ENCODE peak calls at places on chromosome 13, in seven cellular contexts. O is endodermal cell, T is right lobe of liver, W is K562, X is body of pancreas, R is esophagus squamous epithelium, Z is Panc1. N is an unnamed sample.
A peak's percentile ranks its signal among the peaks of the same experiment; 100 is the strongest.

GRCh38 chr13:51276684-51277083 is 54.5 kb downstream of the FAM124A start:
- DNase-seq in O (peak; percentile 17), T (no peak), W (no peak), X (no peak), R (no peak), Z (no peak), N (no peak)

GRCh38 chr13:82436099-82436585 is 1446.1 kb downstream of the SLITRK1 start:
- DNase-seq in O (no peak), T (no peak), W (no peak), X (no peak), R (no peak), Z (no peak), N (no peak)

GRCh38 chr13:47809411-47809810 is 191.7 kb downstream of the SUCLA2 start:
- DNase-seq in O (no peak), T (no peak), W (no peak), X (no peak), R (no peak), Z (no peak), N (no peak)

GRCh38 chr13:64871742-64872141 is 2358.4 kb downstream of the PCDH9 start:
- DNase-seq in O (no peak), T (no peak), W (no peak), X (no peak), R (no peak), Z (no peak), N (no peak)

GRCh38 chr13:71758823-71759222 is 108.2 kb downstream of the DACH1 start:
- DNase-seq in O (no peak), T (no peak), W (no peak), X (no peak), R (no peak), Z (no peak), N (no peak)

GRCh38 chr13:30224732-30225131 is 82.6 kb downstream of the KATNAL1 start:
- DNase-seq in O (no peak), T (no peak), W (no peak), X (no peak), R (no peak), Z (peak; percentile 2), N (no peak)

GRCh38 chr13:67238277-67238859 is 8.2 kb upstream of the PCDH9 start:
- DNase-seq in O (no peak), T (no peak), W (peak; percentile 15), X (no peak), R (no peak), Z (no peak), N (no peak)

GRCh38 chr13:35474551-35474950 is 1.9 kb downstream of the MAB21L1 start:
- DNase-seq in O (no peak), T (no peak), W (no peak), X (no peak), R (no peak), Z (no peak), N (no peak)

GRCh38 chr13:26051231-26052135 is at the start of gene SHISA2:
- DNase-seq in O (peak; percentile 90), T (no peak), W (no peak), X (peak; percentile 41), R (no peak), Z (no peak), N (peak; percentile 35)

GRCh38 chr13:40410315-40410714 is 256.1 kb downstream of the FOXO1 start:
- DNase-seq in O (no peak), T (no peak), W (no peak), X (no peak), R (no peak), Z (no peak), N (no peak)

GRCh38 chr13:95485045-95485517 is 67.4 kb upstream of the CLDN10 start:
- DNase-seq in O (no peak), T (no peak), W (peak; percentile 23), X (no peak), R (no peak), Z (no peak), N (no peak)

GRCh38 chr13:41603917-41604316 is 146.6 kb downstream of the RGCC start:
- DNase-seq in O (no peak), T (no peak), W (peak; percentile 13), X (peak; percentile 31), R (no peak), Z (peak; percentile 17), N (peak; percentile 58)

GRCh38 chr13:22076658-22077057 is 405.8 kb downstream of the FGF9 start:
- DNase-seq in O (no peak), T (no peak), W (no peak), X (no peak), R (no peak), Z (no peak), N (no peak)

GRCh38 chr13:110503979-110504499 is 57.5 kb downstream of the RAB20 start:
- DNase-seq in O (no peak), T (no peak), W (peak; percentile 44), X (no peak), R (no peak), Z (no peak), N (no peak)

GRCh38 chr13:23570931-23571330 is 719 bp downstream of the TNFRSF19 start:
- DNase-seq in O (no peak), T (no peak), W (no peak), X (no peak), R (no peak), Z (no peak), N (no peak)

GRCh38 chr13:70088926-70089325 is 18.7 kb upstream of the ATXN8OS start:
- DNase-seq in O (no peak), T (no peak), W (no peak), X (no peak), R (no peak), Z (no peak), N (no peak)

GRCh38 chr13:40181203-40181845 is 485.1 kb downstream of the FOXO1 start:
- DNase-seq in O (no peak), T (no peak), W (peak; percentile 14), X (peak; percentile 74), R (no peak), Z (no peak), N (no peak)

GRCh38 chr13:24764276-24764630 is 284 bp downstream of the RNF17 start:
- DNase-seq in O (no peak), T (no peak), W (no peak), X (no peak), R (no peak), Z (no peak), N (no peak)

GRCh38 chr13:76707360-76707759 is 178.8 kb downstream of the KCTD12 start:
- DNase-seq in O (no peak), T (no peak), W (no peak), X (no peak), R (no peak), Z (no peak), N (peak; percentile 58)

GRCh38 chr13:93915269-93915809 is 564.1 kb downstream of the DCT start:
- DNase-seq in O (no peak), T (no peak), W (no peak), X (no peak), R (no peak), Z (no peak), N (no peak)

GRCh38 chr13:87172166-87172825 is 498.9 kb upstream of the SLITRK5 start:
- DNase-seq in O (peak; percentile 53), T (no peak), W (no peak), X (no peak), R (no peak), Z (no peak), N (no peak)
- H3K4me3 ChIP-seq in O (no peak overlapping the region), T (no peak overlapping the region), W (no peak overlapping the region), X (no peak overlapping the region), R (no peak overlapping the region), Z (no peak overlapping the region), N (no peak overlapping the region)

GRCh38 chr13:113506871-113507388 is 16.4 kb upstream of the DCUN1D2 start:
- DNase-seq in O (no peak), T (no peak), W (no peak), X (no peak), R (no peak), Z (no peak), N (no peak)

GRCh38 chr13:113506025-113506685 is 15.6 kb upstream of the DCUN1D2 start:
- DNase-seq in O (no peak), T (no peak), W (peak; percentile 24), X (no peak), R (no peak), Z (no peak), N (no peak)

GRCh38 chr13:113508531-113509254 is 18.2 kb upstream of the DCUN1D2 start:
- DNase-seq in O (no peak), T (no peak), W (no peak), X (no peak), R (no peak), Z (no peak), N (no peak)

GRCh38 chr13:113509989-113510388 is 19.5 kb upstream of the DCUN1D2 start:
- DNase-seq in O (no peak), T (no peak), W (no peak), X (no peak), R (no peak), Z (no peak), N (no peak)

DNA sequence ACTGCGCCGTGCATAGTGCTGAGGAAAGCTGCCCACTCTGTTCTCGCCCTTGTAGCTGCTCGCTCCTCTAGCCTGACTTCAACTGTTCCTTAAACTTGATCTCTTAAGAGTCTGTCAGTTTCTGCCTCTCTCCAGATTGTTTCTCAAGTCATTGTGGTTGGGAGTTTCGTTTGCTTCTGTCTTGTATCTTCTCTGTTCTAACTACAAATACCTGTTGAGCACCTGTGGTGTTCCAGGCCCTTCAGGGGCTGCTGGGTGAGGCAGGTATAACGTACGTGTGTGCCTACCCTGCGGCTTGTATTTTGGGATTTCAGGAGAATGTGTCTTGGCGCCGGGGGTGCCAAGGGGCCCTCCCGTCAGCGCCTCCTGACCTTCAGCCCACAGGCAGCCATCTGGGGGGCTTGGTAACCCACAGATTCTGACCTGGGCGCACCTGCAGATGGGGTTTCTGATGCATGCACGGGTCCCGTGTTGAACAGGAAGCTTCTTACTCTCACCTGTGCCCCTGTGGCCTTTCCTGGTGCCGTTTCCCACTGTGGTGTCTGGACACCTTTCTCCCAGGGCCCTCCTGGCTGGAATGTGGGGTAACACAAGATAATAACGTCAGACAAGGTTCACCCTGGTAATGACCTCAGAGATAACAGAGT is 17.2 kb upstream of the DCUN1D2 start:
- DNase-seq in O (no peak), T (no peak), W (no peak), X (no peak), R (no peak), Z (no peak), N (no peak)
- H3K36me3 ChIP-seq in O (peaks cover 54% of the 10 kb centered on the region), T (peaks cover 7% of the 10 kb centered on the region), W (peaks cover 54% of the 10 kb centered on the region), X (peaks cover 11% of the 10 kb centered on the region), R (peaks cover 25% of the 10 kb centered on the region), Z (peaks cover 15% of the 10 kb centered on the region), N (peaks cover 63% of the 10 kb centered on the region)

GRCh38 chr13:112247471-112248405 is 128.4 kb upstream of the SPACA7 start:
- DNase-seq in O (peak; percentile 46), T (peak; percentile 84), W (no peak), X (no peak), R (no peak), Z (no peak), N (no peak)
- H3K9me3 ChIP-seq in O (no peaks in the 10 kb centered on the region), T (no peaks in the 10 kb centered on the region), W (no peaks in the 10 kb centered on the region), X (no peaks in the 10 kb centered on the region), R (no peaks in the 10 kb centered on the region), Z (no peaks in the 10 kb centered on the region), N (no peaks in the 10 kb centered on the region)

GRCh38 chr13:27252467-27252866 is 1.1 kb downstream of the RPL21 start:
- DNase-seq in O (no peak), T (no peak), W (no peak), X (no peak), R (no peak), Z (no peak), N (no peak)
- H3K4me3 ChIP-seq in O (peak overlapping the region; percentile 96), T (peak overlapping the region; percentile 66), W (peak overlapping the region; percentile 98), X (peak overlapping the region; percentile 74), R (peak overlapping the region; percentile 97), Z (peak overlapping the region; percentile 97), N (peak overlapping the region; percentile 92)

GRCh38 chr13:43058318-43058674 is 34.9 kb downstream of the DNAJC15 start:
- DNase-seq in O (peak; percentile 65), T (no peak), W (no peak), X (no peak), R (no peak), Z (no peak), N (peak; percentile 75)
- H3K36me3 ChIP-seq in O (peaks cover 40% of the 10 kb centered on the region), T (no peaks in the 10 kb centered on the region), W (no peaks in the 10 kb centered on the region), X (no peaks in the 10 kb centered on the region), R (no peaks in the 10 kb centered on the region), Z (no peaks in the 10 kb centered on the region), N (no peaks in the 10 kb centered on the region)

GRCh38 chr13:18235756-18236527 is 945.7 kb downstream of the TUBA3C start:
- DNase-seq in O (no peak), T (no peak), W (no peak), X (no peak), R (no peak), Z (no peak), N (no peak)
- H3K9me3 ChIP-seq in O (peaks cover 30% of the 10 kb centered on the region), T (no peaks in the 10 kb centered on the region), W (peaks cover 5% of the 10 kb centered on the region), X (no peaks in the 10 kb centered on the region), R (peaks cover 16% of the 10 kb centered on the region), Z (no peaks in the 10 kb centered on the region), N (no peaks in the 10 kb centered on the region)